ENCODE peak calls at places on chromosomes 3 and 15, in eight cellular contexts. S, U, W, B, Y, L, Q and A are unnamed samples.

GRCh38 chr3:19573644-19574043 is 360.4 kb downstream of the EFHB start:
- DNase-seq in B (no peak), W (no peak), Y (no peak), S (no peak), U (no peak), Q (no peak), L (no peak), A (no peak)

GRCh38 chr3:177041021-177041729 is 156.1 kb downstream of the TBL1XR1 start:
- DNase-seq in Y (peak), W (no peak), U (no peak), B (no peak), L (no peak), Q (no peak), S (no peak), A (peak)

GRCh38 chr3:39255503-39256325 is 24.1 kb downstream of the CX3CR1 start:
- DNase-seq in W (no peak), U (no peak), B (no peak), Q (no peak), Y (no peak), L (no peak), S (peak), A (no peak)

GRCh38 chr3:143119974-143120715 is 574 bp downstream of the CHST2 start:
- DNase-seq in Q (no peak), L (peak), S (no peak), U (no peak), B (no peak), W (peak), Y (no peak), A (peak)

GRCh38 chr15:83193721-83194120 is 13.9 kb downstream of the HDGFL3 start:
- DNase-seq in Q (no peak), U (no peak), B (no peak), Y (no peak), W (no peak), L (no peak), S (no peak), A (no peak)

GRCh38 chr3:116630494-116630893 is 79.1 kb upstream of the TUSC7 start:
- DNase-seq in S (no peak), U (no peak), Y (no peak), L (no peak), W (no peak), Q (no peak), B (no peak), A (no peak)

GRCh38 chr3:72523409-72524172 is 324.7 kb downstream of the SHQ1 start:
- DNase-seq in Q (no peak), W (no peak), L (no peak), S (no peak), U (no peak), Y (no peak), B (no peak), A (no peak)

GRCh38 chr3:82783188-82783587 is 1021.7 kb upstream of the GBE1 start:
- DNase-seq in Q (no peak), U (no peak), B (no peak), L (no peak), S (no peak), Y (no peak), W (no peak), A (no peak)

GRCh38 chr3:15099364-15100098 is 583 bp upstream of the RBSN start:
- DNase-seq in Y (no peak), B (no peak), L (no peak), U (peak), S (no peak), Q (no peak), W (peak), A (no peak)

GRCh38 chr3:15959434-15959811 is 161.6 kb upstream of the ANKRD28 start:
- DNase-seq in B (no peak), Q (no peak), S (no peak), L (peak), W (no peak), U (no peak), Y (peak), A (peak)

GRCh38 chr3:109642042-109642441 is 304.7 kb upstream of the DPPA4 start:
- DNase-seq in L (no peak), W (no peak), B (no peak), S (no peak), Q (no peak), U (no peak), Y (no peak), A (no peak)

DNA sequence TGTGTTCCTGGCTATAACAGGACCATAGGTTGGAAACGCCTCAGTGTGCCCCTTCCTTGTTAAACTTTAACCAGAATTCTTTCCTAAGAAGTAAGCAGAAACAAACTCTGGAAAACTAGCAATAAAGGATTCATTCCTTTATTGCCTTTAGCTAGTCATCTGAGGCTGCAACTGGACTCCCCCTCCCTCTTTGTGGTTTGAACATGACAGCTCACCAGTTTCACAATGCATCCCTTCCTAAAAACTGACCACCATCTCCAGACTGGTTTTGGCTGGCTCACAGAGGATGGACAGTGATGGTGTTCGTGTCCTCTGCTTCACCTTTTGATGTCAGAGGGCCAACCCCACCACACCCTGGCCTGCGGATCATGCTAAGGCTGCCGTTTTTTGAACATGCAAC is 27.9 kb upstream of the TGFBR2 start:
- DNase-seq in L (peak), Q (peak), U (no peak), B (peak), S (no peak), W (no peak), Y (peak), A (peak)
- H3K4me3 ChIP-seq in L (no peak), Q (no peak), U (no peak), B (no peak), S (no peak), W (no peak), Y (no peak), A (no peak)

DNA sequence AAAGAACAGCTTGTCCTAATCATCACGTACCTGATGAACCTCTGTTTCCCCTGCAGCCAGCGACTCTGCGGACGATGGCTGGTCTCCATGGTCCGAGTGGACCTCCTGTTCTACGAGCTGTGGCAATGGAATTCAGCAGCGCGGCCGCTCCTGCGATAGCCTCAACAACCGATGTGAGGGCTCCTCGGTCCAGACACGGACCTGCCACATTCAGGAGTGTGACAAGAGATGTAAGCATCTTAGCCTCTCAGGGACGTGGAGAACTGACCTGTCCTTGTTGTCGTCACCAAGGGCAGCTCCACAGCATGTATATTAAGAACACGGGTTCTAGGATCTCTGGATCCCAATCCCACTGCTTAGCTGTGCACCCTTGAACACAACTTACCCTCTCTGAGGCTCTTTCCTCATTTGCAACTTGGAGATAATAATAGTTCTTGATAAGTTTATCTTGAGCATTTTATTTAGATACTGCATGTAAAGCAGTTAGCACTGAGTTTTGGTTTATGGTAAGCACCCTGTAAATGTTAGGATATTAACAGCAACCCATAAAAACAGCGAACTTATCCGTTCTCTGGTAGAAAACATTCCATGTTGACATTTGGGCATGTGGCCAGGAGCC is 6.5 kb downstream of the THBS1 start:
- DNase-seq in Q (no peak), Y (peak), L (peak), S (no peak), B (peak), W (no peak), U (no peak), A (peak)
- H3K4me3 ChIP-seq in Q (no peak), Y (no peak), L (no peak), S (no peak), B (no peak), W (no peak), U (no peak), A (no peak)

GRCh38 chr3:8503461-8503860 is 1.8 kb downstream of the LMCD1 start:
- DNase-seq in Q (no peak), L (peak), Y (peak), B (no peak), U (no peak), S (no peak), W (no peak), A (no peak)
- H3K4me3 ChIP-seq in Q (peak), L (peak), Y (peak), B (no peak), U (no peak), S (peak), W (no peak), A (peak)

GRCh38 chr3:47605646-47606045 is 27.0 kb upstream of the CSPG5 start:
- DNase-seq in S (no peak), L (peak), Q (no peak), U (no peak), Y (peak), W (no peak), B (no peak), A (peak)

GRCh38 chr3:47607335-47607734 is 28.7 kb upstream of the CSPG5 start:
- DNase-seq in W (no peak), S (no peak), B (no peak), Y (no peak), U (no peak), Q (no peak), L (no peak), A (no peak)

GRCh38 chr3:47604145-47604544 is 25.5 kb upstream of the CSPG5 start:
- DNase-seq in S (no peak), U (no peak), Y (no peak), W (no peak), L (no peak), Q (no peak), B (no peak), A (no peak)

GRCh38 chr3:47603332-47603731 is 24.7 kb upstream of the CSPG5 start:
- DNase-seq in B (no peak), S (no peak), W (no peak), U (no peak), Y (no peak), L (no peak), Q (no peak), A (no peak)

GRCh38 chr3:47606171-47606570 is 27.5 kb upstream of the CSPG5 start:
- DNase-seq in W (no peak), B (no peak), S (no peak), Y (no peak), U (no peak), L (no peak), Q (no peak), A (no peak)
- H3K4me3 ChIP-seq in W (no peak), B (no peak), S (no peak), Y (no peak), U (no peak), L (no peak), Q (no peak), A (no peak)